ENCODE peak calls at places on chromosome 11, in eight cellular contexts. D is tibial nerve, T is pancreas, F is transverse colon, P is RWPE1, B is mammary epithelial cell, Y is HCT116, M is GM23338. I is an unnamed sample.

GRCh38 chr11:35605691-35606090 is 12.6 kb upstream of the FJX1 start:
- DNase-seq in P (no peak), D (peak), Y (no peak), F (no peak), T (no peak), M (no peak), B (no peak), I (no peak)

GRCh38 chr11:46299425-46300067 is 22.1 kb downstream of the CREB3L1 start:
- DNase-seq in F (no peak), P (no peak), Y (no peak), T (no peak), D (no peak), M (no peak), B (no peak), I (no peak)

GRCh38 chr11:8036002-8036802 is 44.8 kb upstream of the TUB start:
- DNase-seq in D (no peak), F (no peak), M (no peak), T (no peak), Y (no peak), B (no peak), P (no peak), I (no peak)

GRCh38 chr11:124174001-124174400 is 9.1 kb upstream of the OR10D3 start:
- DNase-seq in M (peak), P (peak), F (no peak), B (peak), T (no peak), Y (peak), D (no peak), I (peak)

GRCh38 chr11:107705027-107705426 is 6.8 kb downstream of the SLN start:
- DNase-seq in P (peak), T (no peak), B (peak), D (no peak), M (no peak), F (no peak), Y (no peak), I (peak)

GRCh38 chr11:5726351-5726750 is 9.9 kb upstream of the OR56B1 start:
- DNase-seq in T (no peak), D (no peak), B (no peak), F (no peak), P (no peak), M (no peak), Y (no peak), I (no peak)

GRCh38 chr11:75351541-75352416 is at the start of gene ARRB1:
- DNase-seq in P (peak), F (peak), T (peak), M (peak), B (no peak), Y (no peak), D (peak), I (no peak)

GRCh38 chr11:107359701-107360100 is 97.9 kb downstream of the CWF19L2 start:
- DNase-seq in T (no peak), P (no peak), D (no peak), M (peak), Y (no peak), F (no peak), B (no peak), I (peak)

GRCh38 chr11:117303101-117303500 is 12.0 kb downstream of the BACE1-AS start:
- DNase-seq in M (no peak), F (no peak), Y (no peak), D (no peak), B (no peak), T (no peak), P (no peak), I (no peak)

GRCh38 chr11:114366331-114367243 is 33.7 kb downstream of the C11orf71 start:
- DNase-seq in M (no peak), D (no peak), Y (no peak), T (no peak), F (no peak), B (no peak), P (peak), I (no peak)

GRCh38 chr11:35619030-35619753 is 932 bp downstream of the FJX1 start:
- DNase-seq in F (peak), P (peak), D (no peak), B (peak), M (peak), Y (no peak), T (peak), I (no peak)

GRCh38 chr11:42996742-42997307 is 315.0 kb upstream of the API5 start:
- DNase-seq in D (no peak), T (no peak), M (no peak), B (no peak), Y (no peak), F (no peak), P (no peak), I (no peak)

DNA sequence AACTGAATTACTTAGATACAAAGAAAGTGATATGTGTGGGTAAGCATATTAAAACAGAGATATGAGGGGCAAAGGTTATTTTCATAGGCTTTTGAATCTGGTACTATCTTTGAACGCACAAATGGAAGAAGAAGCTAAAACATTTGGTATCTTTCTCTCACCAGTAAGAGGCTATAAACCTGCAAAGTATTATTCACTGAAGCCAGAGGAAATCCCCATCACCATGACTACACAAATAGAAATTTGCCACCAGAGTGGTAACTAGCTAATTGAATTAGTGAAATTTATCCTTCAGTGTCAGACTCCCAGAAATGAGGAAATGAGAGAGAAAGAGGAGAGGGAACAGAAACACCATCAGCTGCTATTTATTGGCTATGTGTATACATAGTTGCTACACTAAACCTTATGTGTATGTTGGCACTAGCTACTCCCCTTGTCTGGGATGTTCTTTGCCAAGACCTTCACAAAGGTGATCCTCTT is 503.4 kb downstream of the DLG2 start:
- DNase-seq in Y (no peak), P (no peak), D (no peak), M (no peak), T (no peak), F (no peak), B (no peak), I (no peak)
- H3K27ac ChIP-seq in Y (no peak), P (no peak), D (no peak), M (no peak), T (no peak), F (no peak), B (no peak), I (no peak)

DNA sequence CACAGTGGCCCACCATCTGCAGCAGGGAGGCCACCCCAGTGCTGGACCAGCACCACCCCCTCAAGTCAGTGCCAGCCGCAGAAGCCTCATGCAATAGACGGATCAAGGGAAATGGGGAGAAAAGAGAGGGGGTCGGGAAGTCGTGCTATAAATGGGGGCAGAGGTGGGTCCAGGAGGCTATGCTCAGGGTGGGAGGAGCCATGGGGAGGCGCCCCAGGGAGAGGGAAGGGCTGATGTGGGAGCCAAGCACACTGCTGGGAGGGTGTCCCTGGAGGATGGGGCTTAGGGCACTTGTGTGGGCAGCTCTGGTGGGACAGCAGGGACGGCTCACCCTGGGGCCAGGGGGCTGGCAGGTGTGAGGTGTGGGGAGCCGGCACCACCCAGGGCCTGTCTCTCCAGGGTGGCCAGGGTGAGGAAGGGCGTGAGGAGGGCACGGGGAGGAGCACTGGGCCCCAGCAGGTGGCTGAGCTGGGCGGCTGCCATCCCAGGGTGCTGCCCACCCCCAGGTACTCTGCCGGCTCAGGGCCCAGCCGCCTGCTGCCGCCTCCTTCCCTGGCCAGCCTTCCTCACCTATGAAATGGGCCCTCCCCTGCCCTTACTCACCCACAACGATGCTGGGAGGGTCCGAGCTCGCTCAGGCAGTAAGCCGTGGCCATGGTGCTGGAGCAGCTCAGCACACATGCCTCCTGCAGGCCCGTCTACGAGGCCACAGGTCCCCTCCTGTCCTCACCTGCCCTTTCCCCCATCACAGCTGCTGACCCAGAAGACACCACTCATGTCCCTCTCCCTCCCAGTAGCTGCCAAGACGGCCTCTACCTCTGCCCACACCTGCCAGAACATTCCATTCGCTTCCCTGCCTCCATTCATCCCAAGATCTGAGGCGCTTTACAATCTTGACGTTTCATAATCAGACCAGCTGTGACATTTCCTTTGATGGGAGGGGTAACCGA is 17.9 kb downstream of the PHLDA2 start:
- DNase-seq in M (no peak), D (no peak), F (no peak), P (peak), Y (no peak), B (peak), T (peak), I (peak)
- H3K27ac ChIP-seq in M (no peak), D (no peak), F (peak), P (peak), Y (peak), B (no peak), T (peak), I (no peak)

GRCh38 chr11:122159861-122160260 is 43.8 kb upstream of the BLID start:
- DNase-seq in D (no peak), M (no peak), F (no peak), Y (no peak), P (no peak), T (no peak), B (no peak), I (no peak)

GRCh38 chr11:122157540-122158173 is 41.6 kb upstream of the BLID start:
- DNase-seq in P (no peak), D (no peak), Y (no peak), B (no peak), F (no peak), T (no peak), M (no peak), I (no peak)

GRCh38 chr11:122162095-122162494 is 46.1 kb upstream of the BLID start:
- DNase-seq in B (peak), M (no peak), T (no peak), P (peak), D (no peak), Y (no peak), F (no peak), I (peak)

GRCh38 chr11:122161191-122161590 is 45.2 kb upstream of the BLID start:
- DNase-seq in Y (no peak), D (no peak), F (no peak), B (no peak), P (no peak), M (no peak), T (no peak), I (no peak)

DNA sequence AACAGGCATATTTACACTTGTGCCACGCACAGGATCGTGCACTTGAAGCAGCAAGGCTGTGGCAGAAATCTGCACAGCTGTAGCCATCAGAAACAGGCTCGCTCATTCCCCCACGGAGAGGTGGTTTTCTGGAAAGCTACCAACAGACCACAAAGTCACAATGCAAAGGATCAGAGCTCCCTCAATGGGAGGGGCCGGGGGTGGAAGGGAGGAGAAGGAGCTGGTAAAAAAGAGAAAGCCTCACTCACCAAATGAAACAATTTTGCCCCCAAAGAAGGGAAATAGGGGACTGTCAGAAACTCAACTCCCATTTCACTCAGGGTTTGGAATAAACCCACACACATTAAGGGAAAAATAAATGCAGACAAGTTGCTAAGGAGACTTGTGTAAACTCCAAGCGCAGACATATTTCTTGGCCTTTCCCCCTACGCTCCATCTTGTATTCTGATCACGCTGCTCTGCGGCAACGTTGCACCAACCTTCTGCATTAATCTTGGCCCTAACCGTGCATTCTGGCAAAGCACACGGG is 43.2 kb upstream of the BLID start:
- DNase-seq in T (no peak), P (no peak), F (no peak), D (no peak), Y (no peak), M (peak), B (peak), I (no peak)
- H3K27ac ChIP-seq in T (no peak), P (peak), F (peak), D (peak), Y (peak), M (no peak), B (peak), I (peak)

GRCh38 chr11:61791737-61792309 is 576 bp downstream of the TMEM258 start:
- DNase-seq in M (peak), B (peak), D (peak), P (peak), Y (peak), T (peak), F (peak), I (peak)
- H3K27ac ChIP-seq in M (peak), B (peak), D (peak), P (peak), Y (peak), T (peak), F (peak), I (peak)

GRCh38 chr11:132037467-132037862 is 667.0 kb downstream of the NTM start:
- DNase-seq in B (no peak), P (peak), M (peak), T (no peak), F (no peak), Y (no peak), D (no peak), I (no peak)

GRCh38 chr11:132035228-132035627 is 664.8 kb downstream of the NTM start:
- DNase-seq in T (no peak), B (no peak), F (no peak), D (no peak), Y (no peak), M (no peak), P (no peak), I (no peak)

GRCh38 chr11:132037961-132038360 is 667.5 kb downstream of the NTM start:
- DNase-seq in Y (no peak), B (no peak), P (no peak), M (no peak), D (no peak), T (no peak), F (no peak), I (no peak)

GRCh38 chr11:132035736-132036135 is 665.3 kb downstream of the NTM start:
- DNase-seq in Y (no peak), F (no peak), B (no peak), D (no peak), P (no peak), M (no peak), T (no peak), I (no peak)

DNA sequence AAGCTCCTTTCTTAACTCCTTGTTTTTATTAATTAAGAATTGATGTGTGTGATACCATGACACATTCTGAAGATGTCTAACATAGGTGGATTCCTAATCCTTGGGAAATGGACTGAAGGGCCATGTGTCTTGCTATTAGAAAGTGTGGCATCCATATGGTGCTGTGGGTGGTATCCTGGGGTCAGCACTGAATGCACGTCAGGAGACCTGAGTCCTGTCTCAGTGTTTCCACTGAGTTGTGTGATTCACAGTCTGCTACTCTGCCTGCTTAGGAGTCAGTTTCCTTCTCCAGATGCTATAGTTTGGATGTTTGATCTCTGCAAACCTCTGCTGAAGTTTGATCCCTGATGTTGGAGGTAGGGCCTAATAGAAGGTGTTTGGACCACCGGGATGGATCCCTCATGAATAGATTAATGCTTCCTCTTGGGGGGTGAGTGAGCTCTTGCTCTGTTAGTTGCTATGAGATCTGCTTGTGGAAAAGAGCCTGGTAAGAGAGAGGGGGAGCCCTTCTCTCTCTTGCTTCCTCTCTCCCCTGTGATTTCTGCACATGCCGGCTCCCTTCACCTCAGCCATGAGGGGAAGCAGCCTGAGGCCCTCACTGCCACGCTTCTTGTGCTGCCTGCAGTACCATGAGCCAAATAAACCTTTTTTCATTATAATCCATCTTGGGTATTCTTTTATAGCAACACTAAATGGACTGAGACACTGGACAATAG is 666.5 kb downstream of the NTM start:
- DNase-seq in Y (no peak), F (no peak), B (no peak), M (no peak), P (no peak), D (no peak), T (no peak), I (no peak)
- H3K27ac ChIP-seq in Y (no peak), F (no peak), B (no peak), M (peak), P (no peak), D (no peak), T (no peak), I (no peak)

DNA sequence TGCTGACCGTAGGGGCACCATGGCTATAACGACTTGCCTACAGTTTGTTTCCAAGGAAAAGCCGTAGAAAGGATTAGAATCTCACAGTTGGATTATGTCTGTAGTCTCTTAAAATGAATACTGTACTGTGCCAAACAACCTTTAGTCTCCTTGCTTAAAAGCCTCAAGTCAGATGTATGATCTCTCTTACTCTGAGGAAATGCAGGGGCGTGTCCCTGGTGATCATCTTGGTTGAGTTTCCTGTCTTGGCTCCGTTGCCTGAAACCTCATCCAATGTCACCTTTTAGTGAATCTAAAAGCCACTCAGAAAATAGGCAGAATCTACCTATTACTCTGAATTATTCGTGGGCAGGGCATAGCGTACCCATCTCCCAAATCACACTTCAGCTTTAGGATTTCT is 246.1 kb downstream of the ETS1 start:
- DNase-seq in B (no peak), F (no peak), P (no peak), Y (no peak), M (no peak), T (no peak), D (no peak), I (no peak)
- H3K27ac ChIP-seq in B (no peak), F (peak), P (no peak), Y (no peak), M (no peak), T (no peak), D (peak), I (no peak)

GRCh38 chr11:68148071-68148805 is 27.1 kb upstream of the CHKA start:
- DNase-seq in M (no peak), Y (no peak), B (no peak), P (no peak), D (no peak), T (no peak), F (no peak), I (no peak)

GRCh38 chr11:68148882-68149281 is 27.7 kb upstream of the CHKA start:
- DNase-seq in T (no peak), D (no peak), M (no peak), P (no peak), F (no peak), B (no peak), Y (no peak), I (no peak)

GRCh38 chr11:68150029-68150428 is 28.8 kb upstream of the CHKA start:
- DNase-seq in B (peak), Y (no peak), P (peak), D (no peak), F (no peak), T (peak), M (peak), I (peak)

GRCh38 chr11:68146704-68147474 is 25.7 kb upstream of the CHKA start:
- DNase-seq in T (peak), M (no peak), Y (no peak), F (peak), D (no peak), P (peak), B (no peak), I (no peak)

DNA sequence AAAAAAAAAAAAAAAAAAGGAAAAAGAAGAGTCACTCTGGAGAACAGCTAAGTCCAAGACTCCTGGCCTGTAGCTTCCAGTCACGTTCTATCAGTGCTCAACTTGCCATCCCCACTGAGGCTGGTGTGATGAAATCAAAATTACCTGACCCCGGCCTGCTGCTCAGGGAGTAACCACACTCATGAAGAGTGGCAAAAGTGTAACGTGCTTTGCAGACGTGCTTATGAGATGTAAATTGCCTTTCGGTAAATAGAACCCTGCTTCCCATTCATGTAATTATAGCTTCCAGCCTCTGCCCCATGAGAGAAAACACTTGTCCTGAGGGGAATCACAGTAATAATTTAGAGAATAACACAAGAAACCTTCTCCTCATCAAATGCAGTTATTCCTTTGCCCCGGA is 28.2 kb upstream of the CHKA start:
- DNase-seq in F (no peak), P (no peak), Y (no peak), D (no peak), T (no peak), M (no peak), B (no peak), I (no peak)
- H3K27ac ChIP-seq in F (no peak), P (no peak), Y (no peak), D (no peak), T (peak), M (no peak), B (no peak), I (no peak)

GRCh38 chr11:97738751-97739150 is 1282.0 kb upstream of the CNTN5 start:
- DNase-seq in P (no peak), Y (no peak), T (no peak), M (no peak), D (no peak), F (no peak), B (no peak), I (no peak)

GRCh38 chr11:97739892-97740782 is 1280.6 kb upstream of the CNTN5 start:
- DNase-seq in T (no peak), Y (no peak), D (no peak), P (no peak), M (no peak), B (no peak), F (no peak), I (no peak)

GRCh38 chr11:97743205-97743742 is 1277.5 kb upstream of the CNTN5 start:
- DNase-seq in T (no peak), Y (no peak), F (no peak), D (no peak), B (peak), P (no peak), M (no peak), I (peak)

GRCh38 chr11:97742717-97743116 is 1278.0 kb upstream of the CNTN5 start:
- DNase-seq in D (no peak), Y (no peak), P (no peak), T (no peak), M (no peak), F (no peak), B (no peak), I (no peak)

GRCh38 chr11:97740783-97741151 is 1280.0 kb upstream of the CNTN5 start:
- DNase-seq in B (no peak), Y (no peak), P (no peak), D (no peak), T (no peak), F (no peak), M (no peak), I (no peak)
- H3K27ac ChIP-seq in B (no peak), Y (no peak), P (no peak), D (no peak), T (no peak), F (no peak), M (no peak), I (no peak)